ENCODE peak calls at places on chromosomes 13 and 19, in six cellular contexts. N, L, U, V, I and R are unnamed samples.

GRCh38 chr19:20482721-20483120 is 82.9 kb downstream of the ZNF737 start:
- DNase-seq in N (no peak), L (no peak), U (no peak), V (peak), I (peak), R (no peak)

GRCh38 chr13:98385591-98385990 is 191.3 kb downstream of the STK24 start:
- DNase-seq in N (no peak), L (no peak), U (no peak), V (no peak), I (no peak), R (no peak)

GRCh38 chr13:74289861-74290260 is 155.7 kb upstream of the KLF12 start:
- DNase-seq in N (no peak), L (no peak), U (no peak), V (no peak), I (no peak), R (no peak)

GRCh38 chr19:36054733-36055686 is at the start of gene WDR62:
- DNase-seq in N (peak), L (peak), U (peak), V (peak), I (peak), R (peak)

GRCh38 chr19:18460313-18460712 is 22.4 kb upstream of the ISYNA1 start:
- DNase-seq in N (no peak), L (no peak), U (peak), V (no peak), I (no peak), R (no peak)

GRCh38 chr19:6088677-6089063 is 21.6 kb downstream of the RFX2 start:
- DNase-seq in N (no peak), L (no peak), U (no peak), V (no peak), I (no peak), R (no peak)

GRCh38 chr13:50340566-50341287 is 325.5 kb downstream of the KCNRG start:
- DNase-seq in N (no peak), L (no peak), U (no peak), V (no peak), I (no peak), R (no peak)

GRCh38 chr13:59442946-59443345 is 720.8 kb downstream of the DIAPH3 start:
- DNase-seq in N (no peak), L (no peak), U (no peak), V (no peak), I (no peak), R (no peak)

GRCh38 chr19:36141039-36141914 is 1.4 kb downstream of the CAPNS1 start:
- DNase-seq in N (peak), L (peak), U (peak), V (peak), I (peak), R (peak)

GRCh38 chr13:76791290-76791664 is 94.9 kb downstream of the KCTD12 start:
- DNase-seq in N (no peak), L (no peak), U (no peak), V (no peak), I (no peak), R (no peak)

GRCh38 chr13:110044521-110045200 is 258.3 kb upstream of the IRS2 start:
- DNase-seq in N (no peak), L (no peak), U (peak), V (no peak), I (no peak), R (no peak)

GRCh38 chr13:38657191-38657590 is 29.7 kb upstream of the FREM2 start:
- DNase-seq in N (no peak), L (no peak), U (peak), V (no peak), I (no peak), R (no peak)

GRCh38 chr13:99396446-99396845 is 89.2 kb upstream of the GPR183 start:
- DNase-seq in N (no peak), L (no peak), U (no peak), V (no peak), I (no peak), R (no peak)

GRCh38 chr13:73879346-73880020 is 254.7 kb downstream of the KLF12 start:
- DNase-seq in N (no peak), L (no peak), U (no peak), V (no peak), I (no peak), R (no peak)

GRCh38 chr19:54851353-54851752 is 1.1 kb downstream of the KIR3DL2 start:
- DNase-seq in N (no peak), L (no peak), U (no peak), V (no peak), I (no peak), R (no peak)

GRCh38 chr19:49858591-49858985 is 7.6 kb downstream of the PTOV1 start:
- DNase-seq in N (peak), L (no peak), U (no peak), V (no peak), I (no peak), R (no peak)

GRCh38 chr19:38657633-38658222 is 10.3 kb downstream of the ACTN4 start:
- DNase-seq in N (no peak), L (no peak), U (no peak), V (no peak), I (no peak), R (no peak)

GRCh38 chr13:21075303-21076264 is 14.2 kb upstream of the LATS2 start:
- DNase-seq in N (no peak), L (no peak), U (no peak), V (no peak), I (no peak), R (no peak)

GRCh38 chr19:46745521-46746280 is at the start of gene FKRP:
- DNase-seq in N (no peak), L (no peak), U (no peak), V (no peak), I (peak), R (peak)

GRCh38 chr19:29873024-29873800 is 61.4 kb downstream of the CCNE1 start:
- DNase-seq in N (peak), L (no peak), U (no peak), V (peak), I (peak), R (peak)

GRCh38 chr19:15025237-15025636 is 24.0 kb upstream of the CASP14 start:
- DNase-seq in N (no peak), L (no peak), U (no peak), V (no peak), I (no peak), R (no peak)

GRCh38 chr19:15114153-15114540 is 6.9 kb downstream of the SYDE1 start:
- DNase-seq in N (no peak), L (no peak), U (no peak), V (no peak), I (no peak), R (no peak)

GRCh38 chr19:1276620-1277007 is 1.3 kb downstream of the FAM174C start:
- DNase-seq in N (no peak), L (no peak), U (no peak), V (no peak), I (no peak), R (no peak)